ENCODE peak calls at places on chromosomes 16 and 17, in nine cellular contexts. T, K, H, V, F, Z, B, E and G are unnamed samples.

GRCh38 chr16:49924078-49924477 is 68.2 kb upstream of the ZNF423 start:
- DNase-seq in V (no peak), B (no peak), K (peak; percentile 32), F (no peak), H (no peak), E (no peak), Z (no peak), T (no peak), G (no peak)

GRCh38 chr17:65688307-65688706 is 126.9 kb upstream of the AXIN2 start:
- DNase-seq in E (no peak), F (no peak), T (no peak), B (no peak), Z (no peak), H (no peak), V (no peak), K (no peak), G (no peak)

GRCh38 chr17:74430706-74431567 is 951 bp upstream of the GPRC5C start:
- DNase-seq in F (peak; percentile 85), K (peak; percentile 82), T (peak; percentile 89), B (no peak), V (no peak), H (no peak), E (peak; percentile 63), Z (peak; percentile 87), G (peak; percentile 44)

GRCh38 chr16:72203401-72203800 is 31.4 kb upstream of the PMFBP1 start:
- DNase-seq in F (no peak), H (no peak), B (no peak), Z (no peak), T (no peak), V (no peak), E (no peak), K (peak; percentile 36), G (no peak)

GRCh38 chr16:16817203-16817602 is 438.3 kb downstream of the NPIPA7 start:
- DNase-seq in T (no peak), Z (no peak), K (no peak), H (no peak), E (no peak), V (no peak), B (no peak), F (no peak), G (no peak)

GRCh38 chr17:50273654-50274040 is 619 bp upstream of the TMEM92 start:
- DNase-seq in T (no peak), V (no peak), F (no peak), B (no peak), Z (no peak), K (peak; percentile 19), E (no peak), H (no peak), G (no peak)

GRCh38 chr17:37300683-37301082 is 75.1 kb upstream of the C17orf78 start:
- DNase-seq in V (no peak), K (no peak), H (no peak), F (no peak), T (no peak), E (peak; percentile 47), Z (no peak), B (no peak), G (peak; percentile 51)

GRCh38 chr17:978110-979093 is 1.2 kb downstream of the NXN start:
- DNase-seq in Z (no peak), K (no peak), T (no peak), F (peak; percentile 52), V (no peak), B (no peak), E (no peak), H (no peak), G (no peak)